ENCODE peak calls at places on chromosomes 6 and 20, in four cellular contexts. D, S, B and H are unnamed samples.

GRCh38 chr20:38751360-38751976 is 3.2 kb downstream of the ACTR5 start:
- DNase-seq in S (peak), D (no peak), B (peak), H (peak)

GRCh38 chr6:73340048-73340447 is 14.0 kb downstream of the DPPA5 start:
- DNase-seq in B (no peak), S (no peak), D (no peak), H (no peak)

GRCh38 chr20:49758781-49759180 is 45.1 kb upstream of the B4GALT5 start:
- DNase-seq in S (no peak), B (no peak), D (no peak), H (no peak)

GRCh38 chr6:166588691-166589333 is 2.3 kb upstream of the RAMACL start:
- DNase-seq in D (no peak), B (peak), S (no peak), H (no peak)

GRCh38 chr20:59787186-59787890 is 146.1 kb downstream of the SYCP2 start:
- DNase-seq in B (no peak), S (no peak), D (no peak), H (no peak)

GRCh38 chr6:30097902-30098606 is 14.8 kb downstream of the TRIM31 start:
- DNase-seq in D (no peak), S (no peak), B (no peak), H (peak)

GRCh38 chr6:166566026-166567011 is 20.2 kb downstream of the RAMACL start:
- DNase-seq in S (no peak), B (no peak), D (no peak), H (no peak)

GRCh38 chr6:12420626-12421025 is 130.5 kb downstream of the EDN1 start:
- DNase-seq in D (no peak), S (peak), B (peak), H (no peak)

GRCh38 chr6:57108691-57109090 is 18.7 kb downstream of the ZNF451 start:
- DNase-seq in B (no peak), D (no peak), S (no peak), H (no peak)

GRCh38 chr6:134447883-134448387 is 130.0 kb upstream of the SGK1 start:
- DNase-seq in D (no peak), B (peak), S (no peak), H (no peak)

GRCh38 chr6:169406794-169407193 is 153.1 kb upstream of the THBS2 start:
- DNase-seq in S (no peak), D (no peak), B (no peak), H (no peak)

GRCh38 chr6:24415753-24416152 is 13.0 kb downstream of the MRS2 start:
- DNase-seq in S (no peak), D (no peak), B (no peak), H (no peak)

GRCh38 chr6:2353412-2354137 is 108.2 kb upstream of the GMDS start:
- DNase-seq in D (no peak), S (peak), B (peak), H (peak)

GRCh38 chr6:72636786-72637185 is 14.9 kb downstream of the KCNQ5 start:
- DNase-seq in B (no peak), D (no peak), S (no peak), H (no peak)

GRCh38 chr6:12572884-12573824 is 143.4 kb upstream of the PHACTR1 start:
- DNase-seq in S (peak), D (no peak), B (peak), H (peak)

GRCh38 chr6:9397981-9398559 is 962.7 kb upstream of the SLC35B3 start:
- DNase-seq in S (peak), B (no peak), D (no peak), H (peak)

GRCh38 chr20:46311039-46311650 is 2.8 kb upstream of the CDH22 start:
- DNase-seq in D (no peak), B (no peak), S (peak), H (no peak)

GRCh38 chr20:62812181-62812906 is 4.5 kb upstream of the COL9A3 start:
- DNase-seq in B (no peak), S (no peak), D (no peak), H (no peak)

GRCh38 chr6:137013738-137014602 is 30.8 kb downstream of the IL20RA start:
- DNase-seq in S (peak), D (no peak), B (peak), H (peak)

GRCh38 chr20:31835977-31836852 is 9.2 kb downstream of the FOXS1 start:
- DNase-seq in D (no peak), S (peak), B (peak), H (peak)

GRCh38 chr6:106556368-106556960 is 72.8 kb downstream of the RTN4IP1 start:
- DNase-seq in S (peak), B (peak), D (no peak), H (peak)

GRCh38 chr20:2703716-2704475 is 11.3 kb downstream of the EBF4 start:
- DNase-seq in B (no peak), D (no peak), S (no peak), H (no peak)

GRCh38 chr6:98047881-98048280 is 764.9 kb upstream of the MMS22L start:
- DNase-seq in B (no peak), S (no peak), D (no peak), H (no peak)

GRCh38 chr6:129499871-129500219 is 210.1 kb downstream of the ARHGAP18 start:
- DNase-seq in B (no peak), D (no peak), S (no peak), H (no peak)

GRCh38 chr6:129498556-129498940 is 211.4 kb downstream of the ARHGAP18 start:
- DNase-seq in S (no peak), D (no peak), B (no peak), H (peak)

GRCh38 chr6:129497591-129498555 is 212.1 kb downstream of the ARHGAP18 start:
- DNase-seq in D (no peak), S (no peak), B (no peak), H (no peak)

GRCh38 chr6:129500958-129501381 is 209.0 kb downstream of the ARHGAP18 start:
- DNase-seq in B (no peak), S (peak), D (no peak), H (no peak)

DNA sequence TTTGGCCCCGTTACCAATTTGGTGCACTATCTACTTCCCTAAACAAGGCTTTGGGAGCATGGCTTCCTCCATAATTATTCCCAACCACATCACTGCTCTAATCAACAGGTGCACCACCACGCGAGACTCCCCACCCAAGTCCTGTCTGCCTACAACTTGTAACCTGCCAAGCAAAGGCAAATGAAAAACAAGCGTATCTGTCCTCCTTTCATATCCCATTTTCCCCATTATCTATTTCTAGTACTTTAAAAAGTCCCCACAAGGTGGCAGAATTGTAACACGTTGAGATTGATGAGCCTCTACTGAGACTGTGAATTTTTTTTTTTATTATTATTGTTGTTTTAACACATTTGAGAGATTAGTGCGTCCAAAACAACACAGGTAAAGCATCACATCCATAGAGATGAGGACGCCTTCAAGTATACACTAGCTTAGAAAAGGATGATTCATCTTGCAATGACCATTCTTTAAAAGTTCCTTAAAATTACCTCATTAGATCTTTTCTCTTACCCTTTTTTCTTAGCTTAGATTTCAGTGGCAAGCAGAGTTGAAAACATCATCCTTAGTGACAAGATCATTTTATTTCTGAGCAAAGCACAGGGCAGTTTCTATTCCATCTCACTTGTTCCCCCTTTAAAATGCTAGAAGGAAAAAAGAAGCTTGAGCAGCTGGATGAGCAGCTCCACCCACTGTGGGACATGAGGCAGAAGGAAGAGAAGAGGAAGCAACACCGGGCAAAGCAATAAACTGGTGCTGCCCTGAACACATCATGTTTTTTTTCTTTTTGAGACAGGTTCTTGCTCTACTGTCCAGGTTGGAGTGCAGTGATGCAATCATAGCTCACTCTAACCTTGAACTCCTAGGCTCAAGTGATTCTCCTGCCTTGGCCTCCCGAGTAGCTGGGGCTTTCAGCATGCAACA is 210.8 kb downstream of the ARHGAP18 start:
- DNase-seq in B (peak), S (peak), D (no peak), H (peak)
- H3K4me3 ChIP-seq in B (no peak), S (peak), D (no peak), H (peak)

DNA sequence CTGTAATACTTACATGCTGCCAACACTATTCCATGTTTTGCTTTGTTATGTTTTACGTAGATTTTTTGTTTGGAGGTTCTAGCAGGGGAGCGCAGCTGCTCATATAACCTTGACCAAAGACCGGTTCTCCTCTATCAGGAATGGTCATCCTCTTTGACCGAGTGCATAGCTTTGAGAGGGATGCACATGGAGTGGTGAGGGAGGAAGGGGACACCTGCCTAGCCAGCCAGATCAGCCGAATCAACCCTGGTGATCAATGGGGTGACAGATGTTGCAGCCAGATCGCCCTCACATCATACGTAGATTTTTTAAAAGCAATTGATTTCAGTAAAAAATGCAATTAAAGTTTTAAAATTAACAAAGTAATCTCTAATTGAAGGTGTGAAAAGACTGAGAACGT is 6.3 kb downstream of the DSTN start:
- DNase-seq in B (no peak), S (no peak), D (no peak), H (no peak)
- H3K4me3 ChIP-seq in B (no peak), S (no peak), D (peak), H (no peak)

GRCh38 chr6:150685860-150686259 is 86.2 kb downstream of the PLEKHG1 start:
- DNase-seq in D (no peak), S (peak), B (no peak), H (peak)
- H3K4me3 ChIP-seq in D (no peak), S (no peak), B (no peak), H (no peak)

GRCh38 chr6:75751443-75751842 is 2.4 kb downstream of the MYO6 start:
- DNase-seq in D (no peak), S (no peak), B (peak), H (no peak)
- H3K4me3 ChIP-seq in D (peak), S (no peak), B (no peak), H (peak)

DNA sequence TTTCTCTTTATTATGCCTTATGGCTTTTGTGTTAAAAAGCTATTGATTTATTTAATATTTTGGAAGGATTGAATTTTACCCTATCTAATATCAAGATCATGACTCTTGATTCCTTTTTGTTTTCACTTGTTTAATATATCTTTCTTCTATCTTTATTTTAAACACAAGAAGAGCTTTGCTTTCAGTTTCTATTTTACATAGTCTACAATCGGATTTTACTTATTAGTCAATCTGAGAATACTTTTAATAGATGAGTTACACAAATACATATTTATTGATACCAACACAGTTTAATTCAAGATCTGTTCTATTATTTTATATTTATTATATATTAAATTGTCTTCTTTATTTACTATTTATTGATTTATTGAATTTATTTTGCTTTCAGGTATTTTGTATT is 218.8 kb downstream of the ESR1 start:
- DNase-seq in D (no peak), B (no peak), S (no peak), H (no peak)
- H3K4me3 ChIP-seq in D (no peak), B (no peak), S (no peak), H (no peak)